ENCODE peak calls at places on chromosomes 6 and 20, in four cellular contexts. N is WERI-Rb-1; L is stomach; U is naive thymus-derived CD4-positive, alpha-beta T cell. V is an unnamed sample.
A peak's percentile ranks its signal among the peaks of the same experiment; 100 is the strongest.

GRCh38 chr6:5275497-5275896 is 14.2 kb downstream of the FARS2 start:
- DNase-seq in N (no peak), L (no peak), U (no peak), V (no peak)

GRCh38 chr6:145749632-145750031 is 14.3 kb upstream of the EPM2A start:
- DNase-seq in N (no peak), L (no peak), U (no peak), V (peak; percentile 9)

GRCh38 chr20:24767623-24768100 is 181.4 kb upstream of the CST7 start:
- DNase-seq in N (no peak), L (peak; percentile 10), U (no peak), V (no peak)

GRCh38 chr20:47318596-47319516 is 37.6 kb downstream of the ZMYND8 start:
- DNase-seq in N (peak; percentile 24), L (peak; percentile 85), U (peak; percentile 25), V (peak; percentile 62)

GRCh38 chr6:127539292-127539691 is 20.2 kb upstream of the MTCL3 start:
- DNase-seq in N (no peak), L (no peak), U (no peak), V (no peak)

GRCh38 chr6:32973934-32974333 is 5.5 kb downstream of the BRD2 start:
- DNase-seq in N (no peak), L (no peak), U (no peak), V (peak; percentile 52)

GRCh38 chr6:2718334-2719052 is 32.2 kb downstream of the MYLK4 start:
- DNase-seq in N (no peak), L (no peak), U (no peak), V (no peak)

GRCh38 chr6:3355358-3356055 is 96.8 kb downstream of the PSMG4 start:
- DNase-seq in N (peak; percentile 66), L (no peak), U (no peak), V (no peak)

GRCh38 chr6:113411006-113411405 is 446.1 kb upstream of the MARCKS start:
- DNase-seq in N (no peak), L (no peak), U (no peak), V (no peak)

GRCh38 chr6:157757430-157758403 is 65.3 kb upstream of the SNX9 start:
- DNase-seq in N (no peak), L (no peak), U (no peak), V (no peak)

GRCh38 chr6:125046107-125046925 is 84.1 kb downstream of the RNF217 start:
- DNase-seq in N (no peak), L (no peak), U (no peak), V (no peak)

GRCh38 chr6:32868257-32868788 is 14.3 kb downstream of the PSMB9 start:
- DNase-seq in N (peak; percentile 82), L (peak; percentile 86), U (peak; percentile 77), V (peak; percentile 73)

GRCh38 chr6:50791900-50792508 is 26.7 kb upstream of the TFAP2B start:
- DNase-seq in N (peak; percentile 35), L (no peak), U (no peak), V (no peak)

GRCh38 chr20:4029505-4030467 is 14.4 kb upstream of the RNF24 start:
- DNase-seq in N (no peak), L (no peak), U (no peak), V (no peak)

GRCh38 chr6:7546383-7546782 is 4.9 kb downstream of the DSP start:
- DNase-seq in N (no peak), L (no peak), U (no peak), V (no peak)

GRCh38 chr6:168326294-168327261 is 7.0 kb upstream of the DACT2 start:
- DNase-seq in N (no peak), L (no peak), U (no peak), V (no peak)

GRCh38 chr6:19578489-19578888 is 258.7 kb upstream of the ID4 start:
- DNase-seq in N (no peak), L (no peak), U (no peak), V (no peak)

GRCh38 chr6:29071831-29072723 is 15.0 kb downstream of the OR2B3 start:
- DNase-seq in N (peak; percentile 69), L (no peak), U (no peak), V (peak; percentile 17)

GRCh38 chr6:917296-917695 is 224.4 kb upstream of the EXOC2 start:
- DNase-seq in N (no peak), L (no peak), U (no peak), V (no peak)
- H3K9me3 ChIP-seq in N (peaks cover 28% of the 10 kb centered on the region), L (peaks cover 27% of the 10 kb centered on the region), U (no peaks in the 10 kb centered on the region), V (no peaks in the 10 kb centered on the region)

GRCh38 chr20:35066194-35066593 is 26.4 kb downstream of the TRPC4AP start:
- DNase-seq in N (no peak), L (no peak), U (no peak), V (no peak)
- H3K27me3 ChIP-seq in N (no peaks in the 10 kb centered on the region), L (no peaks in the 10 kb centered on the region), U (no peaks in the 10 kb centered on the region), V (no peaks in the 10 kb centered on the region)

DNA sequence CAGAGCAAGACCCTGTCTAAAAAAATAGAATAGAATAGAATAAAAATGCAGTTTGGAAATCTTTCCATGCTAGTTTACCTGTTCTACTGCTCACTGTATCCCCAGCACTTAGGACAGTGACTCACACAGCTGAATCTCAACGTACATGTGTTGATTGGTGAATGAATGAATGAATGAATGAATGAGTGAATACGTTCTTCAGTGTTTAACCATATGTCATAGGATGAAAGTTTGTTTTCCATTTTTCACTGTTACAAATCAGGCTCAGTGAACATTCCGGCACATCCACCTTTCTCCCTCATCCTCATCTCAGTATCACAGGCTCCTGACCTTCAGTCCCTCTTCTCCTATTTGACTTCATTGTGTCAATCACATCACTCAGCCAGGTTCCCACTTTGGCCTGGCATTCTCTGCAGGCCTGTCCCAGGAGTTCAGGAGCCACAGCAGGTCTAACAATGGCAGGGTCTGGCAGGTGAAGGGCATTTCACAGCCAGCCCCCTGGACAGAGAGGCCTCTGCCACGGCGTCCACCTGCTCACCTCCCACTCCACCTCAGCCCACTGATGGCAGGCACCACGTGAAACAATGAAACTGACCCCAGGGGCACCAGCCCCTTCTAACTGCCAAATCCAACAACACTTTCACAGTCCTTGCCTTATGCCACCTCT is 7.9 kb downstream of the ZC3H12D start:
- DNase-seq in N (no peak), L (no peak), U (no peak), V (no peak)
- H3K4me3 ChIP-seq in N (no peak overlapping the region), L (no peak overlapping the region), U (no peak overlapping the region), V (no peak overlapping the region)

DNA sequence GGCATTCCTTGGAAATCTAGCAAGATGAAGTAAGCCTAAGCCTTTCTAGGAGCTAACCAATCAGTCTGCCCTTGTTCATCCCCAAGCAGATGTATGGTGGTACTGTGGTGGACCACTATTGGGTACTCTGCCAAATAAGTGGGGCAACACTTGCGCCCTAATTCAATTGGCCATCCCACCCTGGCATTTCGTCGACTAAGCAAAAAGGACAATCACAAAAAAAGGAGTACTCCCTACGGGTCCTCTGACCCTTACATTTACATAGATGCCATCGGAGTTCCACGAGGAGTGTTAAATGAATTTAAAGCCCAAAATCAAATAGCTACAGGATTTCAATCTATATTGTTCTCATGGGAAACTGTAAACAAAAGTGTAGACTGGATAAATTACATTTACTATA is 19.5 kb downstream of the CHD6 start:
- DNase-seq in N (no peak), L (no peak), U (no peak), V (no peak)
- H3K9me3 ChIP-seq in N (peaks cover 15% of the 10 kb centered on the region), L (peaks cover 32% of the 10 kb centered on the region), U (peaks cover 18% of the 10 kb centered on the region), V (peaks cover 44% of the 10 kb centered on the region)

GRCh38 chr6:166411271-166411670 is 28.5 kb upstream of the MPC1 start:
- DNase-seq in N (no peak), L (no peak), U (no peak), V (no peak)

GRCh38 chr6:166406197-166406596 is 23.5 kb upstream of the MPC1 start:
- DNase-seq in N (no peak), L (no peak), U (no peak), V (no peak)

GRCh38 chr6:166410426-166410935 is 27.7 kb upstream of the MPC1 start:
- DNase-seq in N (no peak), L (no peak), U (no peak), V (no peak)

GRCh38 chr6:166411721-166412151 is 29.0 kb upstream of the MPC1 start:
- DNase-seq in N (no peak), L (no peak), U (no peak), V (no peak)

DNA sequence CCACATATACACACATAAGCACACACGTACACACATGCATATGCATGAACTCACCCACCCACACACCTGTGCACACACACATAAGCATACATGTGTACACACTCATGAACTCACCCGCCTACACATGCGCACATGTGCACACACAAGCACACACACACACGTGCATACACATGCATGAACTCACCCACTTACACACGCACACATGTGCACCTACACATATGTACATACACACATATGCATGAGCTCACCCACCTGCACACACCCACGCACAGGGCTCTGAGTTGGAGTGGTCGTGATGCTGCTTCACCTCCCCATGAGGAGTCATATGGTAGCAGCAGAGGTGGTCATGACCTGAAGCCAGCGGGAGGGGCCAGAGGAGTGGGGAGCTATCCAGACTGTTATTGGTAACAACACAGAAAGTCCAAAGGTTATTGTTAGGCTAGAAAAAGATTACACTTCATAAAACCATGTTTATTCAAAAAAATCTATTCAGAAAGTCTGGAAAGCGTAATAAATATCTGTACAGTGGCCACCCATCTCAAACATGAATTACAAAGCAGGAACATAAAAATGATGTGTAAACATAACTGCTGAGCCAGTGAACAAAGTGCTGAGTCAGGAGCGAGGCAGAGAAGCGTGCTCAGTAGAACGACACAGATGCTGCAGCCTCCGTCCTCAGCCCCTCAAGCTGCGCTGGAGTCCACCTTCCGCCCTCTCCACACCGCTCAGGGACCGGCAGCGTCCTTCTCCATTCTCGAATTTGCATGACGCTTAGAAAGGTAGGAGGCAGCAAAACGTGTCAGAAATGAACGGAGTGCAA is 26.4 kb upstream of the MPC1 start:
- DNase-seq in N (no peak), L (no peak), U (no peak), V (no peak)
- H3K27me3 ChIP-seq in N (no peaks in the 10 kb centered on the region), L (no peaks in the 10 kb centered on the region), U (no peaks in the 10 kb centered on the region), V (no peaks in the 10 kb centered on the region)

GRCh38 chr20:61131944-61132343 is 120.1 kb upstream of the CDH4 start:
- DNase-seq in N (no peak), L (no peak), U (no peak), V (no peak)
- H3K4me3 ChIP-seq in N (no peak overlapping the region), L (no peak overlapping the region), U (no peak overlapping the region), V (no peak overlapping the region)

GRCh38 chr6:169938262-169938701 is 186.9 kb downstream of the ERMARD start:
- DNase-seq in N (no peak), L (no peak), U (no peak), V (no peak)

GRCh38 chr6:169938731-169939130 is 187.3 kb downstream of the ERMARD start:
- DNase-seq in N (no peak), L (no peak), U (no peak), V (no peak)

GRCh38 chr6:169937389-169938261 is 186.2 kb downstream of the ERMARD start:
- DNase-seq in N (no peak), L (no peak), U (no peak), V (no peak)

GRCh38 chr6:169940554-169941290 is 189.3 kb downstream of the ERMARD start:
- DNase-seq in N (peak; percentile 55), L (no peak), U (no peak), V (no peak)

DNA sequence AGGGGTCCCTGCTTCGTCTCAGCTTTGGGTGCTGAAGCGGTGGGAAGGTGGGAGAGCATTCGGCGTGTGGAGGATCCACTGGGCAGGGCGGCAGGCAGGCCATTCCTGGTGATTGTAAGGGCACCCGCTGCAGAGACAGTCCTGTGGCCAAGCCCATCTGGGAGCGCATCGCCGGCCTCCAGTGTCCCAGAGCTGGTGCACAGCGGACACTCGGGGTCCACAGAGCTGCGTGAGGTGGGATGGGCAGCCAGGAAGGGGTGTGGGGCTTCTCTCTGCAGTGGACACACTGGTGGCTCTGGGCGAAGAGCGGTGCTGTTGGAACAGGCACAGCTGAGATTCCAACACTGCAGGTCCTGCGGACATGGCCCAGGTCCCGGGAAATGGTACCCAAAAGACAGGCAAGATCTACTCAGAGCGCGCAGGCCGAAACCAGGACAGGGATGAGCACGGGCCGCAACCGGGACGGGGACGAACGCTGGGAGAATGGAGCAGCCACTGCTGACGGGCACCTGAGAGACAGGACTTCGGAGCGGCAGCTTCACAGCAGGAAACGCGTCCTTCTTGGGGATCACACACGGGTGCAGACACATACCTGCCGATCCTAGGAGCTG is 188.2 kb downstream of the ERMARD start:
- DNase-seq in N (no peak), L (no peak), U (no peak), V (no peak)
- H3K9me3 ChIP-seq in N (peaks cover 8% of the 10 kb centered on the region), L (peaks cover 4% of the 10 kb centered on the region), U (no peaks in the 10 kb centered on the region), V (peaks cover 6% of the 10 kb centered on the region)

V was measured in MG63.